ENCODE peak calls at places on chromosomes 3 and 15, in nine cellular contexts. One of them, this sample, is unnamed. For H3K36me3 and H3K27me3, the result is how much of the 10 kb centered on the place peaks cover.

GRCh38 chr3:49788056-49788455 is 1.7 kb upstream of the IP6K1 start:
- DNase-seq in HepG2: no peak
- DNase-seq in cardiac muscle cell: no peak
- DNase-seq in CD8-positive, alpha-beta T cell: no peak
- DNase-seq in mesenchymal stem cell: no peak
- DNase-seq in adipocyte: no peak
- DNase-seq in ovary: no peak
- DNase-seq in NT2/D1: no peak
- DNase-seq in brain microvascular endothelial cell: no peak
- DNase-seq in this sample: no peak

GRCh38 chr3:173289072-173289471 is 108.5 kb upstream of the NLGN1 start:
- DNase-seq in cardiac muscle cell: no peak
- DNase-seq in mesenchymal stem cell: no peak
- DNase-seq in CD8-positive, alpha-beta T cell: no peak
- DNase-seq in brain microvascular endothelial cell: no peak
- DNase-seq in adipocyte: no peak
- DNase-seq in ovary: no peak
- DNase-seq in NT2/D1: no peak
- DNase-seq in HepG2: no peak
- DNase-seq in this sample: no peak

GRCh38 chr15:93052090-93052892 is 36.7 kb downstream of the RGMA start:
- DNase-seq in adipocyte: no peak
- DNase-seq in HepG2: no peak
- DNase-seq in CD8-positive, alpha-beta T cell: no peak
- DNase-seq in NT2/D1: no peak
- DNase-seq in brain microvascular endothelial cell: no peak
- DNase-seq in mesenchymal stem cell: no peak
- DNase-seq in ovary: no peak
- DNase-seq in cardiac muscle cell: no peak
- DNase-seq in this sample: no peak

GRCh38 chr3:136366289-136366688 is 116.1 kb downstream of the PCCB start:
- DNase-seq in ovary: no peak
- DNase-seq in mesenchymal stem cell: peak
- DNase-seq in brain microvascular endothelial cell: no peak
- DNase-seq in adipocyte: peak
- DNase-seq in HepG2: no peak
- DNase-seq in NT2/D1: no peak
- DNase-seq in cardiac muscle cell: peak
- DNase-seq in CD8-positive, alpha-beta T cell: no peak
- DNase-seq in this sample: no peak

GRCh38 chr3:127182446-127182845 is 10.5 kb upstream of the PRR23E start:
- DNase-seq in cardiac muscle cell: no peak
- DNase-seq in CD8-positive, alpha-beta T cell: no peak
- DNase-seq in mesenchymal stem cell: no peak
- DNase-seq in NT2/D1: no peak
- DNase-seq in brain microvascular endothelial cell: no peak
- DNase-seq in ovary: no peak
- DNase-seq in adipocyte: no peak
- DNase-seq in HepG2: no peak
- DNase-seq in this sample: no peak

GRCh38 chr3:177066068-177066467 is 131.2 kb downstream of the TBL1XR1 start:
- DNase-seq in adipocyte: no peak
- DNase-seq in CD8-positive, alpha-beta T cell: no peak
- DNase-seq in ovary: no peak
- DNase-seq in HepG2: no peak
- DNase-seq in cardiac muscle cell: no peak
- DNase-seq in mesenchymal stem cell: no peak
- DNase-seq in NT2/D1: no peak
- DNase-seq in brain microvascular endothelial cell: no peak
- DNase-seq in this sample: no peak

GRCh38 chr3:50256978-50257890 is 11.7 kb upstream of the SEMA3B start:
- DNase-seq in NT2/D1: no peak
- DNase-seq in cardiac muscle cell: no peak
- DNase-seq in HepG2: no peak
- DNase-seq in ovary: peak
- DNase-seq in mesenchymal stem cell: no peak
- DNase-seq in CD8-positive, alpha-beta T cell: peak
- DNase-seq in adipocyte: peak
- DNase-seq in brain microvascular endothelial cell: no peak
- DNase-seq in this sample: no peak

GRCh38 chr3:141050576-141050912 is 603 bp upstream of the SPSB4 start:
- DNase-seq in HepG2: no peak
- DNase-seq in NT2/D1: no peak
- DNase-seq in ovary: no peak
- DNase-seq in cardiac muscle cell: no peak
- DNase-seq in CD8-positive, alpha-beta T cell: no peak
- DNase-seq in brain microvascular endothelial cell: no peak
- DNase-seq in mesenchymal stem cell: no peak
- DNase-seq in adipocyte: no peak
- DNase-seq in this sample: no peak

GRCh38 chr3:126988451-126989021 is 5.6 kb downstream of the PLXNA1 start:
- DNase-seq in HepG2: no peak
- DNase-seq in mesenchymal stem cell: no peak
- DNase-seq in brain microvascular endothelial cell: no peak
- DNase-seq in NT2/D1: no peak
- DNase-seq in adipocyte: no peak
- DNase-seq in CD8-positive, alpha-beta T cell: no peak
- DNase-seq in ovary: no peak
- DNase-seq in cardiac muscle cell: no peak
- DNase-seq in this sample: no peak

GRCh38 chr3:14441240-14441919 is 39.0 kb downstream of the SLC6A6 start:
- DNase-seq in cardiac muscle cell: no peak
- DNase-seq in CD8-positive, alpha-beta T cell: no peak
- DNase-seq in NT2/D1: no peak
- DNase-seq in ovary: no peak
- DNase-seq in adipocyte: peak
- DNase-seq in brain microvascular endothelial cell: no peak
- DNase-seq in HepG2: no peak
- DNase-seq in mesenchymal stem cell: no peak
- DNase-seq in this sample: no peak

GRCh38 chr3:188944108-188944507 is 227.7 kb upstream of the TPRG1 start:
- DNase-seq in CD8-positive, alpha-beta T cell: no peak
- DNase-seq in cardiac muscle cell: peak
- DNase-seq in NT2/D1: no peak
- DNase-seq in brain microvascular endothelial cell: no peak
- DNase-seq in adipocyte: no peak
- DNase-seq in mesenchymal stem cell: no peak
- DNase-seq in HepG2: no peak
- DNase-seq in ovary: no peak
- DNase-seq in this sample: no peak

GRCh38 chr3:144773344-144773743 is 801.7 kb downstream of the DIPK2A start:
- DNase-seq in cardiac muscle cell: no peak
- DNase-seq in NT2/D1: no peak
- DNase-seq in adipocyte: no peak
- DNase-seq in HepG2: no peak
- DNase-seq in ovary: no peak
- DNase-seq in brain microvascular endothelial cell: no peak
- DNase-seq in mesenchymal stem cell: no peak
- DNase-seq in CD8-positive, alpha-beta T cell: no peak
- DNase-seq in this sample: no peak

GRCh38 chr3:118817748-118818165 is 216.9 kb downstream of the IGSF11 start:
- DNase-seq in adipocyte: peak
- DNase-seq in HepG2: peak
- DNase-seq in cardiac muscle cell: peak
- DNase-seq in brain microvascular endothelial cell: peak
- DNase-seq in ovary: no peak
- DNase-seq in NT2/D1: peak
- DNase-seq in CD8-positive, alpha-beta T cell: no peak
- DNase-seq in mesenchymal stem cell: peak
- DNase-seq in this sample: peak

GRCh38 chr3:36923523-36923943 is 21.3 kb downstream of the TRANK1 start:
- DNase-seq in CD8-positive, alpha-beta T cell: no peak
- DNase-seq in HepG2: no peak
- DNase-seq in NT2/D1: no peak
- DNase-seq in cardiac muscle cell: no peak
- DNase-seq in brain microvascular endothelial cell: no peak
- DNase-seq in adipocyte: no peak
- DNase-seq in ovary: no peak
- DNase-seq in mesenchymal stem cell: no peak
- DNase-seq in this sample: no peak

GRCh38 chr3:130963878-130964277 is 62.7 kb downstream of the ASTE1 start:
- DNase-seq in CD8-positive, alpha-beta T cell: no peak
- DNase-seq in adipocyte: peak
- DNase-seq in NT2/D1: peak
- DNase-seq in cardiac muscle cell: peak
- DNase-seq in HepG2: peak
- DNase-seq in brain microvascular endothelial cell: peak
- DNase-seq in ovary: no peak
- DNase-seq in mesenchymal stem cell: peak
- DNase-seq in this sample: peak

GRCh38 chr3:197168606-197169005 is 129.8 kb downstream of the DLG1 start:
- DNase-seq in cardiac muscle cell: peak
- DNase-seq in CD8-positive, alpha-beta T cell: no peak
- DNase-seq in mesenchymal stem cell: peak
- DNase-seq in ovary: no peak
- DNase-seq in brain microvascular endothelial cell: peak
- DNase-seq in adipocyte: peak
- DNase-seq in NT2/D1: no peak
- DNase-seq in HepG2: no peak
- DNase-seq in this sample: no peak

GRCh38 chr3:125137432-125138033 is 75.0 kb downstream of the SLC12A8 start:
- DNase-seq in ovary: no peak
- DNase-seq in NT2/D1: no peak
- DNase-seq in HepG2: no peak
- DNase-seq in cardiac muscle cell: peak
- DNase-seq in mesenchymal stem cell: peak
- DNase-seq in adipocyte: no peak
- DNase-seq in CD8-positive, alpha-beta T cell: no peak
- DNase-seq in brain microvascular endothelial cell: no peak
- DNase-seq in this sample: peak

GRCh38 chr3:54353547-54354339 is 231.4 kb downstream of the CACNA2D3 start:
- DNase-seq in cardiac muscle cell: peak
- DNase-seq in NT2/D1: no peak
- DNase-seq in mesenchymal stem cell: no peak
- DNase-seq in HepG2: no peak
- DNase-seq in brain microvascular endothelial cell: no peak
- DNase-seq in CD8-positive, alpha-beta T cell: no peak
- DNase-seq in ovary: no peak
- DNase-seq in adipocyte: no peak
- DNase-seq in this sample: peak

GRCh38 chr3:15299036-15299435 is 33.4 kb downstream of the SH3BP5 start:
- DNase-seq in mesenchymal stem cell: no peak
- DNase-seq in NT2/D1: no peak
- DNase-seq in CD8-positive, alpha-beta T cell: no peak
- DNase-seq in adipocyte: no peak
- DNase-seq in cardiac muscle cell: no peak
- DNase-seq in ovary: no peak
- DNase-seq in brain microvascular endothelial cell: no peak
- DNase-seq in HepG2: no peak
- DNase-seq in this sample: no peak

GRCh38 chr3:151314132-151314531 is 2.5 kb downstream of the GPR87 start:
- DNase-seq in HepG2: no peak
- DNase-seq in ovary: no peak
- DNase-seq in mesenchymal stem cell: no peak
- DNase-seq in brain microvascular endothelial cell: no peak
- DNase-seq in adipocyte: no peak
- DNase-seq in NT2/D1: no peak
- DNase-seq in CD8-positive, alpha-beta T cell: no peak
- DNase-seq in cardiac muscle cell: no peak
- DNase-seq in this sample: no peak
- H3K4me3 ChIP-seq in HepG2: no peak
- H3K4me3 ChIP-seq in ovary: no peak
- H3K4me3 ChIP-seq in mesenchymal stem cell: no peak
- H3K4me3 ChIP-seq in brain microvascular endothelial cell: no peak
- H3K4me3 ChIP-seq in adipocyte: no peak
- H3K4me3 ChIP-seq in NT2/D1: no peak
- H3K4me3 ChIP-seq in CD8-positive, alpha-beta T cell: no peak
- H3K4me3 ChIP-seq in cardiac muscle cell: no peak
- H3K4me3 ChIP-seq in this sample: no peak

GRCh38 chr3:172143739-172144497 is 104.5 kb downstream of the FNDC3B start:
- DNase-seq in brain microvascular endothelial cell: no peak
- DNase-seq in adipocyte: no peak
- DNase-seq in mesenchymal stem cell: no peak
- DNase-seq in CD8-positive, alpha-beta T cell: no peak
- DNase-seq in NT2/D1: no peak
- DNase-seq in HepG2: no peak
- DNase-seq in ovary: no peak
- DNase-seq in cardiac muscle cell: no peak
- DNase-seq in this sample: no peak
- H3K36me3 ChIP-seq in brain microvascular endothelial cell: under half
- H3K36me3 ChIP-seq in adipocyte: under half
- H3K36me3 ChIP-seq in mesenchymal stem cell: under half
- H3K36me3 ChIP-seq in CD8-positive, alpha-beta T cell: under half
- H3K36me3 ChIP-seq in NT2/D1: under half
- H3K36me3 ChIP-seq in HepG2: under half
- H3K36me3 ChIP-seq in ovary: under half
- H3K36me3 ChIP-seq in cardiac muscle cell: under half
- H3K36me3 ChIP-seq in this sample: under half

GRCh38 chr3:116444099-116444700 is 1.1 kb downstream of the LSAMP start:
- DNase-seq in mesenchymal stem cell: peak
- DNase-seq in brain microvascular endothelial cell: no peak
- DNase-seq in ovary: no peak
- DNase-seq in HepG2: no peak
- DNase-seq in cardiac muscle cell: peak
- DNase-seq in CD8-positive, alpha-beta T cell: no peak
- DNase-seq in adipocyte: no peak
- DNase-seq in NT2/D1: no peak
- DNase-seq in this sample: no peak

GRCh38 chr3:116444819-116445290 is 432 bp downstream of the LSAMP start:
- DNase-seq in HepG2: no peak
- DNase-seq in NT2/D1: no peak
- DNase-seq in brain microvascular endothelial cell: no peak
- DNase-seq in CD8-positive, alpha-beta T cell: no peak
- DNase-seq in cardiac muscle cell: peak
- DNase-seq in mesenchymal stem cell: peak
- DNase-seq in ovary: no peak
- DNase-seq in adipocyte: peak
- DNase-seq in this sample: peak

GRCh38 chr3:116446037-116446436 is 750 bp upstream of the LSAMP start:
- DNase-seq in adipocyte: no peak
- DNase-seq in ovary: no peak
- DNase-seq in CD8-positive, alpha-beta T cell: no peak
- DNase-seq in NT2/D1: no peak
- DNase-seq in mesenchymal stem cell: peak
- DNase-seq in brain microvascular endothelial cell: no peak
- DNase-seq in HepG2: no peak
- DNase-seq in cardiac muscle cell: no peak
- DNase-seq in this sample: no peak

GRCh38 chr3:116443096-116443793 is 2.0 kb downstream of the LSAMP start:
- DNase-seq in cardiac muscle cell: peak
- DNase-seq in HepG2: no peak
- DNase-seq in CD8-positive, alpha-beta T cell: no peak
- DNase-seq in adipocyte: peak
- DNase-seq in ovary: no peak
- DNase-seq in brain microvascular endothelial cell: no peak
- DNase-seq in NT2/D1: no peak
- DNase-seq in mesenchymal stem cell: peak
- DNase-seq in this sample: no peak

GRCh38 chr3:116445291-116445841 is at the start of gene LSAMP:
- DNase-seq in adipocyte: peak
- DNase-seq in brain microvascular endothelial cell: no peak
- DNase-seq in HepG2: no peak
- DNase-seq in mesenchymal stem cell: peak
- DNase-seq in CD8-positive, alpha-beta T cell: no peak
- DNase-seq in cardiac muscle cell: peak
- DNase-seq in ovary: peak
- DNase-seq in NT2/D1: peak
- DNase-seq in this sample: peak
- H3K27me3 ChIP-seq in adipocyte: under half
- H3K27me3 ChIP-seq in brain microvascular endothelial cell: under half
- H3K27me3 ChIP-seq in HepG2: under half
- H3K27me3 ChIP-seq in mesenchymal stem cell: under half
- H3K27me3 ChIP-seq in CD8-positive, alpha-beta T cell: under half
- H3K27me3 ChIP-seq in cardiac muscle cell: under half
- H3K27me3 ChIP-seq in ovary: under half
- H3K27me3 ChIP-seq in NT2/D1: under half
- H3K27me3 ChIP-seq in this sample: under half

GRCh38 chr3:187025254-187025655 is 94.9 kb downstream of the ST6GAL1 start:
- DNase-seq in brain microvascular endothelial cell: no peak
- DNase-seq in HepG2: no peak
- DNase-seq in ovary: no peak
- DNase-seq in NT2/D1: no peak
- DNase-seq in cardiac muscle cell: no peak
- DNase-seq in mesenchymal stem cell: no peak
- DNase-seq in CD8-positive, alpha-beta T cell: peak
- DNase-seq in adipocyte: no peak
- DNase-seq in this sample: no peak
- H3K4me3 ChIP-seq in brain microvascular endothelial cell: no peak
- H3K4me3 ChIP-seq in HepG2: no peak
- H3K4me3 ChIP-seq in ovary: no peak
- H3K4me3 ChIP-seq in NT2/D1: no peak
- H3K4me3 ChIP-seq in cardiac muscle cell: no peak
- H3K4me3 ChIP-seq in mesenchymal stem cell: no peak
- H3K4me3 ChIP-seq in CD8-positive, alpha-beta T cell: peak
- H3K4me3 ChIP-seq in adipocyte: no peak
- H3K4me3 ChIP-seq in this sample: no peak